ENCODE peak calls at places on chromosomes 16 and 17, in eight cellular contexts. One of them, this sample, is unnamed.

GRCh38 chr16:78275420-78275819 is 176.0 kb downstream of the WWOX start:
- DNase-seq in astrocyte of the spinal cord: no peak
- DNase-seq in HL-60: no peak
- DNase-seq in neural progenitor cell: peak; percentile 26
- DNase-seq in upper lobe of right lung: no peak
- DNase-seq in ovary: no peak
- DNase-seq in progenitor cell of endocrine pancreas: no peak
- DNase-seq in GM13976: no peak
- DNase-seq in this sample: no peak

GRCh38 chr17:4445731-4446130 is 12.0 kb downstream of the SPNS3 start:
- DNase-seq in neural progenitor cell: no peak
- DNase-seq in HL-60: no peak
- DNase-seq in ovary: no peak
- DNase-seq in progenitor cell of endocrine pancreas: no peak
- DNase-seq in astrocyte of the spinal cord: no peak
- DNase-seq in upper lobe of right lung: no peak
- DNase-seq in GM13976: no peak
- DNase-seq in this sample: no peak

GRCh38 chr17:7853693-7854043 is 1.2 kb upstream of the TMEM88 start:
- DNase-seq in HL-60: no peak
- DNase-seq in progenitor cell of endocrine pancreas: no peak
- DNase-seq in ovary: peak; percentile 54
- DNase-seq in upper lobe of right lung: no peak
- DNase-seq in astrocyte of the spinal cord: no peak
- DNase-seq in GM13976: no peak
- DNase-seq in neural progenitor cell: peak; percentile 65
- DNase-seq in this sample: no peak

GRCh38 chr17:30101686-30102390 is 14.8 kb upstream of the NSRP1 start:
- DNase-seq in HL-60: no peak
- DNase-seq in neural progenitor cell: no peak
- DNase-seq in GM13976: no peak
- DNase-seq in ovary: no peak
- DNase-seq in progenitor cell of endocrine pancreas: no peak
- DNase-seq in astrocyte of the spinal cord: no peak
- DNase-seq in upper lobe of right lung: no peak
- DNase-seq in this sample: no peak

GRCh38 chr16:50152386-50152806 is 710 bp upstream of the TENT4B start:
- DNase-seq in HL-60: peak; percentile 51
- DNase-seq in ovary: no peak
- DNase-seq in neural progenitor cell: no peak
- DNase-seq in progenitor cell of endocrine pancreas: no peak
- DNase-seq in GM13976: peak; percentile 83
- DNase-seq in astrocyte of the spinal cord: peak; percentile 52
- DNase-seq in upper lobe of right lung: no peak
- DNase-seq in this sample: no peak

GRCh38 chr17:78179372-78179771 is 7.5 kb downstream of the TK1 start:
- DNase-seq in neural progenitor cell: no peak
- DNase-seq in astrocyte of the spinal cord: peak; percentile 39
- DNase-seq in progenitor cell of endocrine pancreas: no peak
- DNase-seq in HL-60: no peak
- DNase-seq in GM13976: no peak
- DNase-seq in ovary: peak; percentile 47
- DNase-seq in upper lobe of right lung: peak; percentile 83
- DNase-seq in this sample: no peak

GRCh38 chr17:5128905-5129535 is 13.2 kb downstream of the USP6 start:
- DNase-seq in ovary: no peak
- DNase-seq in HL-60: no peak
- DNase-seq in neural progenitor cell: no peak
- DNase-seq in upper lobe of right lung: peak; percentile 28
- DNase-seq in progenitor cell of endocrine pancreas: no peak
- DNase-seq in GM13976: no peak
- DNase-seq in astrocyte of the spinal cord: no peak
- DNase-seq in this sample: no peak

GRCh38 chr16:72856797-72857196 is 191.1 kb downstream of the ZFHX3 start:
- DNase-seq in HL-60: peak; percentile 39
- DNase-seq in progenitor cell of endocrine pancreas: no peak
- DNase-seq in GM13976: peak; percentile 65
- DNase-seq in ovary: no peak
- DNase-seq in neural progenitor cell: peak; percentile 44
- DNase-seq in upper lobe of right lung: peak; percentile 47
- DNase-seq in astrocyte of the spinal cord: no peak
- DNase-seq in this sample: no peak

GRCh38 chr16:27245276-27246231 is 23.0 kb downstream of the NSMCE1 start:
- DNase-seq in astrocyte of the spinal cord: peak; percentile 81
- DNase-seq in progenitor cell of endocrine pancreas: no peak
- DNase-seq in GM13976: no peak
- DNase-seq in ovary: peak; percentile 67
- DNase-seq in HL-60: no peak
- DNase-seq in upper lobe of right lung: peak; percentile 58
- DNase-seq in neural progenitor cell: no peak
- DNase-seq in this sample: peak; percentile 58

GRCh38 chr17:2120550-2121335 is 65.8 kb downstream of the HIC1 start:
- DNase-seq in astrocyte of the spinal cord: no peak
- DNase-seq in upper lobe of right lung: no peak
- DNase-seq in ovary: no peak
- DNase-seq in neural progenitor cell: no peak
- DNase-seq in progenitor cell of endocrine pancreas: no peak
- DNase-seq in GM13976: no peak
- DNase-seq in HL-60: peak; percentile 25
- DNase-seq in this sample: no peak

GRCh38 chr16:28585674-28586073 is 11.2 kb downstream of the SULT1A2 start:
- DNase-seq in upper lobe of right lung: no peak
- DNase-seq in astrocyte of the spinal cord: no peak
- DNase-seq in GM13976: no peak
- DNase-seq in ovary: no peak
- DNase-seq in progenitor cell of endocrine pancreas: no peak
- DNase-seq in neural progenitor cell: no peak
- DNase-seq in HL-60: no peak
- DNase-seq in this sample: no peak

GRCh38 chr17:46796524-46796923 is 22.0 kb downstream of the WNT3 start:
- DNase-seq in ovary: no peak
- DNase-seq in astrocyte of the spinal cord: no peak
- DNase-seq in HL-60: no peak
- DNase-seq in neural progenitor cell: no peak
- DNase-seq in progenitor cell of endocrine pancreas: no peak
- DNase-seq in GM13976: no peak
- DNase-seq in upper lobe of right lung: no peak
- DNase-seq in this sample: no peak

DNA sequence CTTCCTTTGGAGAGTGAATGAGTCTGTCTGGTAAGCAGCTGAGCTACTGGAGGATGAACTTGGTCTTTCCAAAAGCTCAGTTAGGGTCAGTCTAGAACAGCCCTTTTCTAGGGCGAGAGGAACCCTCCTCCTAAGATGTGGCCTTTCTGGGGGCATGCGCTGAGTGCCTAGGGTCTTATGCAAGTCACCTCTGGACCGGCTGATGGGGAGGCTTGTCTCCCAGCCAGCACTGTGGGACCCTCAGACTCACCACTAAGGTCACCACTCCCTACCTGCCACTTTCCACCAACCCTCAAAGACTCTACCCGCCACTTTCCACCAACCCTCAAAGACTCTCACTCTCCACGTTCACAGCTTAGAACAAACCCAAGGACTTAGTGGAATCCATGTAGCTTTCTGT is 26.8 kb downstream of the LMF1 start:
- DNase-seq in neural progenitor cell: no peak
- DNase-seq in astrocyte of the spinal cord: no peak
- DNase-seq in HL-60: no peak
- DNase-seq in GM13976: no peak
- DNase-seq in progenitor cell of endocrine pancreas: no peak
- DNase-seq in upper lobe of right lung: no peak
- DNase-seq in ovary: no peak
- DNase-seq in this sample: no peak
- TF ChIP-seq CTCF in neural progenitor cell: no peak
- TF ChIP-seq CTCF in astrocyte of the spinal cord: no peak
- TF ChIP-seq CTCF in HL-60: no peak
- TF ChIP-seq CTCF in GM13976: no peak
- TF ChIP-seq CTCF in progenitor cell of endocrine pancreas: no peak
- TF ChIP-seq CTCF in upper lobe of right lung: no peak
- TF ChIP-seq CTCF in ovary: no peak
- TF ChIP-seq CTCF in this sample: no peak

GRCh38 chr17:9632741-9633140 is 12.6 kb upstream of the USP43 start:
- DNase-seq in neural progenitor cell: no peak
- DNase-seq in progenitor cell of endocrine pancreas: no peak
- DNase-seq in HL-60: no peak
- DNase-seq in ovary: no peak
- DNase-seq in astrocyte of the spinal cord: no peak
- DNase-seq in upper lobe of right lung: no peak
- DNase-seq in GM13976: no peak
- DNase-seq in this sample: no peak

GRCh38 chr17:9622961-9623360 is 22.4 kb upstream of the USP43 start:
- DNase-seq in HL-60: no peak
- DNase-seq in neural progenitor cell: no peak
- DNase-seq in progenitor cell of endocrine pancreas: no peak
- DNase-seq in ovary: no peak
- DNase-seq in upper lobe of right lung: no peak
- DNase-seq in GM13976: no peak
- DNase-seq in astrocyte of the spinal cord: no peak
- DNase-seq in this sample: no peak

DNA sequence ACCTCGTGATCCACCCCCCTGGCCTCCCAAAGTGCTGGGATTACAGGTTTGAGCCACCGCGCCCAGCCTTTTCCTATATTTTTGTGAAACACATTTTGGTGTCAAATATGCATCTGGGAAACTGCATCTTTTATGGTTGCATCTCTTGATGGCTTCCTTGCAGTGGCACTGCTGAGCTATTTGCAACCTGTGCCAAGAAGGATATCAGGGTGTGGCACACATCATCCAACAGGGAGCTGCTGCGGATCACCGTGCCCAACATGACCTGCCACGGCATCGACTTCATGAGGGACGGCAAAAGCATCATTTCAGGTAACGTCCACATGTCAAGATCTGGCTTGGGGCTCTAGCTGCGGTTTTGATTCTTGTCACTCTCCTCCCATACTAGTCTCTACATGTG is 16.8 kb upstream of the USP43 start:
- DNase-seq in upper lobe of right lung: no peak
- DNase-seq in astrocyte of the spinal cord: no peak
- DNase-seq in neural progenitor cell: no peak
- DNase-seq in HL-60: no peak
- DNase-seq in progenitor cell of endocrine pancreas: no peak
- DNase-seq in ovary: no peak
- DNase-seq in GM13976: no peak
- DNase-seq in this sample: no peak
- TF ChIP-seq CTCF in upper lobe of right lung: no peak
- TF ChIP-seq CTCF in astrocyte of the spinal cord: no peak
- TF ChIP-seq CTCF in neural progenitor cell: no peak
- TF ChIP-seq CTCF in HL-60: no peak
- TF ChIP-seq CTCF in progenitor cell of endocrine pancreas: no peak
- TF ChIP-seq CTCF in ovary: no peak
- TF ChIP-seq CTCF in GM13976: no peak
- TF ChIP-seq CTCF in this sample: no peak

GRCh38 chr17:20225162-20226115 is 216.3 kb downstream of the SPECC1 start:
- DNase-seq in progenitor cell of endocrine pancreas: no peak
- DNase-seq in HL-60: no peak
- DNase-seq in astrocyte of the spinal cord: no peak
- DNase-seq in neural progenitor cell: no peak
- DNase-seq in upper lobe of right lung: no peak
- DNase-seq in GM13976: no peak
- DNase-seq in ovary: no peak
- DNase-seq in this sample: no peak
- TF ChIP-seq CTCF in progenitor cell of endocrine pancreas: no peak
- TF ChIP-seq CTCF in HL-60: no peak
- TF ChIP-seq CTCF in astrocyte of the spinal cord: no peak
- TF ChIP-seq CTCF in neural progenitor cell: peak; percentile 12
- TF ChIP-seq CTCF in upper lobe of right lung: no peak
- TF ChIP-seq CTCF in GM13976: no peak
- TF ChIP-seq CTCF in ovary: no peak
- TF ChIP-seq CTCF in this sample: no peak

GRCh38 chr16:30355144-30355953 is at the start of gene CD2BP2:
- DNase-seq in HL-60: peak; percentile 98
- DNase-seq in upper lobe of right lung: peak; percentile 97
- DNase-seq in progenitor cell of endocrine pancreas: peak; percentile 78
- DNase-seq in astrocyte of the spinal cord: peak; percentile 100
- DNase-seq in GM13976: peak; percentile 94
- DNase-seq in ovary: peak; percentile 97
- DNase-seq in neural progenitor cell: peak; percentile 99
- DNase-seq in this sample: peak; percentile 91
- TF ChIP-seq CTCF in HL-60: no peak
- TF ChIP-seq CTCF in upper lobe of right lung: no peak
- TF ChIP-seq CTCF in progenitor cell of endocrine pancreas: no peak
- TF ChIP-seq CTCF in astrocyte of the spinal cord: peak; percentile 2
- TF ChIP-seq CTCF in GM13976: no peak
- TF ChIP-seq CTCF in ovary: no peak
- TF ChIP-seq CTCF in neural progenitor cell: no peak
- TF ChIP-seq CTCF in this sample: no peak